ENCODE peak calls at places on chromosomes 6 and 20, in ten cellular contexts. K, D, Y, R, U, Z, V, B, N and A are unnamed samples.
A peak's percentile ranks its signal among the peaks of the same experiment; 100 is the strongest.

GRCh38 chr6:11722224-11722623 is 56.4 kb downstream of the ADTRP start:
- DNase-seq in K (no peak), D (no peak), Y (no peak), R (no peak), U (no peak), Z (no peak), V (no peak), B (no peak), N (no peak), A (no peak)

GRCh38 chr6:72619883-72620696 is 1.8 kb upstream of the KCNQ5 start:
- DNase-seq in K (peak; percentile 90), D (peak; percentile 30), Y (peak; percentile 52), R (peak; percentile 66), U (no peak), Z (peak; percentile 9), V (no peak), B (peak; percentile 4), N (peak; percentile 55), A (no peak)

GRCh38 chr6:82397962-82398692 is 34.5 kb downstream of the TPBG start:
- DNase-seq in K (no peak), D (no peak), Y (no peak), R (no peak), U (no peak), Z (no peak), V (no peak), B (no peak), N (peak; percentile 27), A (no peak)

GRCh38 chr20:43752561-43753301 is 25.9 kb upstream of the GTSF1L start:
- DNase-seq in K (peak; percentile 98), D (peak; percentile 39), Y (no peak), R (peak; percentile 67), U (no peak), Z (no peak), V (no peak), B (no peak), N (peak; percentile 47), A (peak; percentile 30)

GRCh38 chr6:126926926-126927325 is 191.5 kb upstream of the RSPO3 start:
- DNase-seq in K (no peak), D (no peak), Y (no peak), R (no peak), U (no peak), Z (no peak), V (no peak), B (no peak), N (no peak), A (no peak)

GRCh38 chr6:2396856-2397640 is 151.6 kb upstream of the GMDS start:
- DNase-seq in K (no peak), D (no peak), Y (no peak), R (no peak), U (peak; percentile 58), Z (no peak), V (no peak), B (no peak), N (no peak), A (peak; percentile 33)

GRCh38 chr20:62238569-62239277 is 402 bp downstream of the OSBPL2 start:
- DNase-seq in K (no peak), D (peak; percentile 41), Y (peak; percentile 31), R (no peak), U (no peak), Z (no peak), V (no peak), B (peak; percentile 24), N (peak; percentile 40), A (peak; percentile 51)

GRCh38 chr6:131787955-131788712 is 19.7 kb upstream of the ENPP1 start:
- DNase-seq in K (no peak), D (no peak), Y (no peak), R (no peak), U (no peak), Z (no peak), V (peak; percentile 90), B (no peak), N (no peak), A (peak; percentile 61)

GRCh38 chr6:43937236-43938177 is 167.5 kb downstream of the VEGFA start:
- DNase-seq in K (no peak), D (peak; percentile 63), Y (no peak), R (no peak), U (peak; percentile 22), Z (no peak), V (peak; percentile 70), B (no peak), N (no peak), A (peak; percentile 2)

GRCh38 chr20:2299301-2299700 is 3.5 kb downstream of the TGM3 start:
- DNase-seq in K (peak; percentile 95), D (peak; percentile 37), Y (peak; percentile 23), R (peak; percentile 71), U (no peak), Z (no peak), V (peak; percentile 88), B (no peak), N (no peak), A (peak; percentile 31)

GRCh38 chr6:41939091-41939847 is 2.3 kb downstream of the CCND3 start:
- DNase-seq in K (peak; percentile 99), D (peak; percentile 30), Y (peak; percentile 30), R (peak; percentile 79), U (no peak), Z (peak; percentile 38), V (peak; percentile 89), B (no peak), N (no peak), A (peak; percentile 74)

GRCh38 chr6:157996918-157997702 is 15.4 kb downstream of the SYNJ2 start:
- DNase-seq in K (peak; percentile 89), D (no peak), Y (no peak), R (no peak), U (no peak), Z (no peak), V (no peak), B (no peak), N (no peak), A (no peak)

GRCh38 chr6:152167639-152168603 is 360.4 kb downstream of the ESR1 start:
- DNase-seq in K (no peak), D (no peak), Y (no peak), R (no peak), U (no peak), Z (no peak), V (no peak), B (no peak), N (no peak), A (no peak)

GRCh38 chr6:20402181-20403079 is 751 bp downstream of the E2F3 start:
- DNase-seq in K (peak; percentile 90), D (peak; percentile 35), Y (peak; percentile 67), R (peak; percentile 70), U (no peak), Z (peak; percentile 60), V (peak; percentile 87), B (peak; percentile 42), N (peak; percentile 24), A (peak; percentile 35)

GRCh38 chr20:18496042-18496441 is 983 bp downstream of the RBBP9 start:
- DNase-seq in K (no peak), D (no peak), Y (no peak), R (no peak), U (no peak), Z (no peak), V (no peak), B (peak; percentile 5), N (no peak), A (peak; percentile 41)

GRCh38 chr6:28001751-28002150 is 44.7 kb downstream of the OR2B6 start:
- DNase-seq in K (no peak), D (no peak), Y (no peak), R (no peak), U (no peak), Z (no peak), V (no peak), B (no peak), N (no peak), A (no peak)

GRCh38 chr6:28003661-28004060 is 46.6 kb downstream of the OR2B6 start:
- DNase-seq in K (no peak), D (no peak), Y (no peak), R (no peak), U (no peak), Z (no peak), V (no peak), B (no peak), N (no peak), A (no peak)

GRCh38 chr6:28002181-28002580 is 45.1 kb downstream of the OR2B6 start:
- DNase-seq in K (no peak), D (no peak), Y (no peak), R (no peak), U (no peak), Z (no peak), V (no peak), B (no peak), N (peak; percentile 2), A (no peak)

GRCh38 chr6:28004350-28005123 is 47.5 kb downstream of the OR2B6 start:
- DNase-seq in K (no peak), D (no peak), Y (no peak), R (no peak), U (no peak), Z (no peak), V (no peak), B (no peak), N (no peak), A (no peak)

DNA sequence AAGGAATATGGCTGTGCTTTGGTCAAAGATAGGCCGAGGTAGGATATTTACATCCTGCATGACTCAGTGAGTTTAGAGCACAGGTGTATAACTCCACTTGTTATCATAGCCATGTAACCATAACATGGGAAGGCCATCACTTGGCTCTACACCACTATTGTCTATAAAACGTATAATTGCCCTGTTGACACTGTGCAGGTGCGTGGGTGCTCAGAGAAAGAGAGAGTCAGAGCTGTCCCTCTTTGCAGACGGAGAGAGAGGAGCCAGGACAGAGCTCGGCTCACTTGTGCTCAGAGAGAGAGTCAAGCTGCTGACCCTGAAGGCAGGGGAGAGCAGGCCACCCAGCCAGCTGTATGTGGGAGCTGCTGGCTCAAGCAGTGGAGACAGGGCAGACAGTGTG is 46.0 kb downstream of the OR2B6 start:
- DNase-seq in K (no peak), D (no peak), Y (no peak), R (no peak), U (no peak), Z (no peak), V (no peak), B (no peak), N (no peak), A (no peak)
- TF ChIP-seq POLR2A in K (no peak), D (no peak), Y (no peak), R (no peak), U (no peak), Z (no peak), V (no peak), B (no peak), N (no peak), A (no peak)

GRCh38 chr6:135182120-135182992 is 1.2 kb downstream of the MYB start:
- DNase-seq in K (peak; percentile 76), D (peak; percentile 31), Y (no peak), R (peak; percentile 63), U (peak; percentile 53), Z (no peak), V (no peak), B (peak; percentile 9), N (peak; percentile 9), A (no peak)
- TF ChIP-seq POLR2A in K (no peak), D (no peak), Y (no peak), R (no peak), U (no peak), Z (no peak), V (no peak), B (no peak), N (no peak), A (no peak)

GRCh38 chr6:39228111-39228971 is 934 bp downstream of the KCNK5 start:
- DNase-seq in K (peak; percentile 54), D (no peak), Y (no peak), R (no peak), U (no peak), Z (peak; percentile 37), V (no peak), B (no peak), N (no peak), A (no peak)
- TF ChIP-seq POLR2A in K (no peak), D (no peak), Y (no peak), R (no peak), U (no peak), Z (no peak), V (no peak), B (no peak), N (no peak), A (no peak)

GRCh38 chr6:30091577-30092381 is 16.2 kb upstream of the RNF39 start:
- DNase-seq in K (peak; percentile 34), D (no peak), Y (peak; percentile 74), R (no peak), U (peak; percentile 77), Z (no peak), V (no peak), B (no peak), N (peak; percentile 68), A (peak; percentile 94)
- TF ChIP-seq POLR2A in K (no peak), D (no peak), Y (no peak), R (no peak), U (no peak), Z (no peak), V (no peak), B (no peak), N (no peak), A (peak; percentile 81)